ENCODE peak calls at places on chromosomes 11 and 22, in four cellular contexts. One of them, this sample, is unnamed.

GRCh38 chr11:66158156-66158555 is 88.1 kb downstream of the PACS1 start:
- DNase-seq in activated T-cell treated with anti-CD3 and anti-CD28 coated beads for 1 hour: no peak
- DNase-seq in NCI-H2107: no peak
- DNase-seq in CD8-positive, alpha-beta memory T cell: no peak
- DNase-seq in this sample: no peak

GRCh38 chr22:37199839-37200161 is 11.8 kb upstream of the C1QTNF6 start:
- DNase-seq in CD8-positive, alpha-beta memory T cell: no peak
- DNase-seq in activated T-cell treated with anti-CD3 and anti-CD28 coated beads for 1 hour: no peak
- DNase-seq in NCI-H2107: no peak
- DNase-seq in this sample: no peak

GRCh38 chr11:831132-831864 is 1.5 kb upstream of the CD151 start:
- DNase-seq in activated T-cell treated with anti-CD3 and anti-CD28 coated beads for 1 hour: no peak
- DNase-seq in NCI-H2107: no peak
- DNase-seq in CD8-positive, alpha-beta memory T cell: no peak
- DNase-seq in this sample: no peak

GRCh38 chr22:49418341-49418894 is 409.3 kb downstream of the BRD1 start:
- DNase-seq in CD8-positive, alpha-beta memory T cell: no peak
- DNase-seq in activated T-cell treated with anti-CD3 and anti-CD28 coated beads for 1 hour: no peak
- DNase-seq in NCI-H2107: no peak
- DNase-seq in this sample: no peak

GRCh38 chr11:74570266-74571061 is 21.9 kb upstream of the POLD3 start:
- DNase-seq in CD8-positive, alpha-beta memory T cell: no peak
- DNase-seq in activated T-cell treated with anti-CD3 and anti-CD28 coated beads for 1 hour: no peak
- DNase-seq in NCI-H2107: peak
- DNase-seq in this sample: peak

GRCh38 chr22:29156507-29156906 is 49.2 kb upstream of the EMID1 start:
- DNase-seq in activated T-cell treated with anti-CD3 and anti-CD28 coated beads for 1 hour: no peak
- DNase-seq in NCI-H2107: no peak
- DNase-seq in CD8-positive, alpha-beta memory T cell: no peak
- DNase-seq in this sample: no peak

GRCh38 chr11:106322111-106322510 is 244.6 kb downstream of the AASDHPPT start:
- DNase-seq in CD8-positive, alpha-beta memory T cell: no peak
- DNase-seq in NCI-H2107: no peak
- DNase-seq in activated T-cell treated with anti-CD3 and anti-CD28 coated beads for 1 hour: no peak
- DNase-seq in this sample: no peak

GRCh38 chr22:50081426-50082196 is 3.6 kb downstream of the MLC1 start:
- DNase-seq in CD8-positive, alpha-beta memory T cell: no peak
- DNase-seq in NCI-H2107: no peak
- DNase-seq in activated T-cell treated with anti-CD3 and anti-CD28 coated beads for 1 hour: no peak
- DNase-seq in this sample: no peak

GRCh38 chr11:77617892-77618291 is 19.7 kb downstream of the CLNS1A start:
- DNase-seq in NCI-H2107: no peak
- DNase-seq in activated T-cell treated with anti-CD3 and anti-CD28 coated beads for 1 hour: no peak
- DNase-seq in CD8-positive, alpha-beta memory T cell: no peak
- DNase-seq in this sample: no peak

GRCh38 chr11:129530154-129530895 is 154.7 kb downstream of the BARX2 start:
- DNase-seq in CD8-positive, alpha-beta memory T cell: no peak
- DNase-seq in NCI-H2107: no peak
- DNase-seq in activated T-cell treated with anti-CD3 and anti-CD28 coated beads for 1 hour: no peak
- DNase-seq in this sample: no peak

GRCh38 chr11:124867700-124868099 is 2.5 kb downstream of the ROBO3 start:
- DNase-seq in NCI-H2107: no peak
- DNase-seq in activated T-cell treated with anti-CD3 and anti-CD28 coated beads for 1 hour: no peak
- DNase-seq in CD8-positive, alpha-beta memory T cell: no peak
- DNase-seq in this sample: no peak

GRCh38 chr11:119056397-119056999 is 507 bp downstream of the HYOU1 start:
- DNase-seq in NCI-H2107: no peak
- DNase-seq in CD8-positive, alpha-beta memory T cell: peak
- DNase-seq in activated T-cell treated with anti-CD3 and anti-CD28 coated beads for 1 hour: peak
- DNase-seq in this sample: no peak

GRCh38 chr11:116579857-116580727 is 192.7 kb downstream of the BUD13 start:
- DNase-seq in activated T-cell treated with anti-CD3 and anti-CD28 coated beads for 1 hour: no peak
- DNase-seq in NCI-H2107: no peak
- DNase-seq in CD8-positive, alpha-beta memory T cell: no peak
- DNase-seq in this sample: no peak

GRCh38 chr11:64285885-64286800 is 495 bp downstream of the GPR137 start:
- DNase-seq in activated T-cell treated with anti-CD3 and anti-CD28 coated beads for 1 hour: no peak
- DNase-seq in NCI-H2107: no peak
- DNase-seq in CD8-positive, alpha-beta memory T cell: no peak
- DNase-seq in this sample: no peak

GRCh38 chr11:112113539-112114457 is 27.1 kb downstream of the SDHD start:
- DNase-seq in NCI-H2107: no peak
- DNase-seq in CD8-positive, alpha-beta memory T cell: no peak
- DNase-seq in activated T-cell treated with anti-CD3 and anti-CD28 coated beads for 1 hour: no peak
- DNase-seq in this sample: no peak

GRCh38 chr11:116224154-116224888 is 548.5 kb downstream of the BUD13 start:
- DNase-seq in activated T-cell treated with anti-CD3 and anti-CD28 coated beads for 1 hour: peak
- DNase-seq in NCI-H2107: peak
- DNase-seq in CD8-positive, alpha-beta memory T cell: peak
- DNase-seq in this sample: no peak

GRCh38 chr22:36913431-36914382 is at the start of gene CSF2RB:
- DNase-seq in NCI-H2107: no peak
- DNase-seq in CD8-positive, alpha-beta memory T cell: no peak
- DNase-seq in activated T-cell treated with anti-CD3 and anti-CD28 coated beads for 1 hour: no peak
- DNase-seq in this sample: no peak

GRCh38 chr11:114279778-114280532 is 16.2 kb upstream of the NNMT start:
- DNase-seq in activated T-cell treated with anti-CD3 and anti-CD28 coated beads for 1 hour: no peak
- DNase-seq in NCI-H2107: no peak
- DNase-seq in CD8-positive, alpha-beta memory T cell: no peak
- DNase-seq in this sample: no peak

GRCh38 chr11:122976734-122977454 is 4.7 kb downstream of the BSX start:
- DNase-seq in NCI-H2107: no peak
- DNase-seq in activated T-cell treated with anti-CD3 and anti-CD28 coated beads for 1 hour: no peak
- DNase-seq in CD8-positive, alpha-beta memory T cell: no peak
- DNase-seq in this sample: no peak

GRCh38 chr22:22587577-22588188 is 28.6 kb upstream of the PRAME start:
- DNase-seq in activated T-cell treated with anti-CD3 and anti-CD28 coated beads for 1 hour: no peak
- DNase-seq in CD8-positive, alpha-beta memory T cell: no peak
- DNase-seq in NCI-H2107: no peak
- DNase-seq in this sample: no peak

GRCh38 chr22:29704528-29705285 is 15.1 kb upstream of the CABP7 start:
- DNase-seq in NCI-H2107: no peak
- DNase-seq in CD8-positive, alpha-beta memory T cell: no peak
- DNase-seq in activated T-cell treated with anti-CD3 and anti-CD28 coated beads for 1 hour: no peak
- DNase-seq in this sample: no peak

GRCh38 chr11:133181672-133182071 is 350.6 kb downstream of the OPCML start:
- DNase-seq in CD8-positive, alpha-beta memory T cell: no peak
- DNase-seq in NCI-H2107: no peak
- DNase-seq in activated T-cell treated with anti-CD3 and anti-CD28 coated beads for 1 hour: no peak
- DNase-seq in this sample: no peak

GRCh38 chr22:38218661-38219331 is 17.0 kb downstream of the MAFF start:
- DNase-seq in activated T-cell treated with anti-CD3 and anti-CD28 coated beads for 1 hour: no peak
- DNase-seq in NCI-H2107: no peak
- DNase-seq in CD8-positive, alpha-beta memory T cell: peak
- DNase-seq in this sample: no peak

GRCh38 chr11:119918356-119918755 is 189.4 kb upstream of the NECTIN1 start:
- DNase-seq in activated T-cell treated with anti-CD3 and anti-CD28 coated beads for 1 hour: no peak
- DNase-seq in NCI-H2107: no peak
- DNase-seq in CD8-positive, alpha-beta memory T cell: no peak
- DNase-seq in this sample: no peak

GRCh38 chr11:88831303-88831890 is 234.4 kb downstream of the GRM5 start:
- DNase-seq in CD8-positive, alpha-beta memory T cell: no peak
- DNase-seq in activated T-cell treated with anti-CD3 and anti-CD28 coated beads for 1 hour: no peak
- DNase-seq in NCI-H2107: no peak
- DNase-seq in this sample: no peak

GRCh38 chr11:76315182-76315853 is 65.6 kb downstream of the THAP12 start:
- DNase-seq in NCI-H2107: no peak
- DNase-seq in activated T-cell treated with anti-CD3 and anti-CD28 coated beads for 1 hour: no peak
- DNase-seq in CD8-positive, alpha-beta memory T cell: no peak
- DNase-seq in this sample: no peak

GRCh38 chr22:42229455-42230149 is 40.9 kb downstream of the TCF20 start:
- DNase-seq in activated T-cell treated with anti-CD3 and anti-CD28 coated beads for 1 hour: no peak
- DNase-seq in NCI-H2107: no peak
- DNase-seq in CD8-positive, alpha-beta memory T cell: no peak
- DNase-seq in this sample: no peak

GRCh38 chr11:75439495-75440120 is 6.6 kb upstream of the KLHL35 start:
- DNase-seq in CD8-positive, alpha-beta memory T cell: no peak
- DNase-seq in activated T-cell treated with anti-CD3 and anti-CD28 coated beads for 1 hour: no peak
- DNase-seq in NCI-H2107: no peak
- DNase-seq in this sample: no peak

GRCh38 chr11:95084509-95084908 is 5.1 kb upstream of the ENDOD1 start:
- DNase-seq in NCI-H2107: no peak
- DNase-seq in CD8-positive, alpha-beta memory T cell: no peak
- DNase-seq in activated T-cell treated with anti-CD3 and anti-CD28 coated beads for 1 hour: no peak
- DNase-seq in this sample: no peak

GRCh38 chr11:1051356-1052132 is 15.0 kb upstream of the MUC6 start:
- DNase-seq in activated T-cell treated with anti-CD3 and anti-CD28 coated beads for 1 hour: no peak
- DNase-seq in CD8-positive, alpha-beta memory T cell: no peak
- DNase-seq in NCI-H2107: no peak
- DNase-seq in this sample: no peak

GRCh38 chr11:94792453-94792852 is 24.3 kb downstream of the AMOTL1 start:
- DNase-seq in CD8-positive, alpha-beta memory T cell: no peak
- DNase-seq in activated T-cell treated with anti-CD3 and anti-CD28 coated beads for 1 hour: no peak
- DNase-seq in NCI-H2107: no peak
- DNase-seq in this sample: no peak

GRCh38 chr11:27388001-27388400 is 25.0 kb upstream of the CCDC34 start:
- DNase-seq in NCI-H2107: no peak
- DNase-seq in activated T-cell treated with anti-CD3 and anti-CD28 coated beads for 1 hour: no peak
- DNase-seq in CD8-positive, alpha-beta memory T cell: no peak
- DNase-seq in this sample: no peak